ENCODE peak calls at places on chromosomes 2 and 18, in ten cellular contexts. One of them, this sample, is unnamed. For H3K4me1, the result is how much of the 10 kb centered on the place peaks cover.

GRCh38 chr2:239295377-239296019 is 105.3 kb downstream of the HDAC4 start:
- DNase-seq in body of pancreas: no peak
- DNase-seq in adipocyte: no peak
- DNase-seq in cardiac muscle cell: no peak
- DNase-seq in GM23248: no peak
- DNase-seq in lower lobe of right lung: no peak
- DNase-seq in colonic mucosa: no peak
- DNase-seq in A673: no peak
- DNase-seq in right cardiac atrium: no peak
- DNase-seq in astrocyte: no peak
- DNase-seq in this sample: no peak

GRCh38 chr18:38047820-38048219 is 482.2 kb upstream of the CELF4 start:
- DNase-seq in body of pancreas: no peak
- DNase-seq in right cardiac atrium: no peak
- DNase-seq in GM23248: no peak
- DNase-seq in colonic mucosa: no peak
- DNase-seq in cardiac muscle cell: no peak
- DNase-seq in adipocyte: no peak
- DNase-seq in lower lobe of right lung: no peak
- DNase-seq in A673: no peak
- DNase-seq in astrocyte: no peak
- DNase-seq in this sample: no peak

GRCh38 chr2:5538717-5539116 is 153.5 kb upstream of the SOX11 start:
- DNase-seq in body of pancreas: no peak
- DNase-seq in A673: no peak
- DNase-seq in adipocyte: no peak
- DNase-seq in right cardiac atrium: no peak
- DNase-seq in colonic mucosa: no peak
- DNase-seq in cardiac muscle cell: no peak
- DNase-seq in astrocyte: no peak
- DNase-seq in GM23248: no peak
- DNase-seq in lower lobe of right lung: no peak
- DNase-seq in this sample: no peak

GRCh38 chr2:233349005-233349998 is 5.0 kb upstream of the DGKD start:
- DNase-seq in A673: no peak
- DNase-seq in GM23248: no peak
- DNase-seq in body of pancreas: peak
- DNase-seq in astrocyte: no peak
- DNase-seq in cardiac muscle cell: no peak
- DNase-seq in right cardiac atrium: no peak
- DNase-seq in adipocyte: no peak
- DNase-seq in lower lobe of right lung: peak
- DNase-seq in colonic mucosa: peak
- DNase-seq in this sample: peak

GRCh38 chr18:73807551-73808192 is 340.0 kb downstream of the FBXO15 start:
- DNase-seq in body of pancreas: no peak
- DNase-seq in cardiac muscle cell: no peak
- DNase-seq in astrocyte: no peak
- DNase-seq in colonic mucosa: no peak
- DNase-seq in adipocyte: no peak
- DNase-seq in A673: no peak
- DNase-seq in right cardiac atrium: no peak
- DNase-seq in lower lobe of right lung: no peak
- DNase-seq in GM23248: no peak
- DNase-seq in this sample: no peak

GRCh38 chr2:88739985-88740600 is 48.6 kb downstream of the RPIA start:
- DNase-seq in right cardiac atrium: peak
- DNase-seq in cardiac muscle cell: peak
- DNase-seq in astrocyte: peak
- DNase-seq in adipocyte: peak
- DNase-seq in GM23248: peak
- DNase-seq in A673: peak
- DNase-seq in lower lobe of right lung: peak
- DNase-seq in body of pancreas: peak
- DNase-seq in colonic mucosa: peak
- DNase-seq in this sample: peak

GRCh38 chr2:143717532-143718168 is 588.4 kb downstream of the ARHGAP15 start:
- DNase-seq in GM23248: peak
- DNase-seq in body of pancreas: no peak
- DNase-seq in right cardiac atrium: no peak
- DNase-seq in A673: no peak
- DNase-seq in cardiac muscle cell: peak
- DNase-seq in colonic mucosa: no peak
- DNase-seq in adipocyte: peak
- DNase-seq in astrocyte: peak
- DNase-seq in lower lobe of right lung: no peak
- DNase-seq in this sample: no peak

GRCh38 chr2:231707625-231708049 is 688 bp upstream of the PTMA start:
- DNase-seq in cardiac muscle cell: peak
- DNase-seq in adipocyte: peak
- DNase-seq in GM23248: peak
- DNase-seq in colonic mucosa: peak
- DNase-seq in right cardiac atrium: no peak
- DNase-seq in body of pancreas: no peak
- DNase-seq in astrocyte: no peak
- DNase-seq in lower lobe of right lung: no peak
- DNase-seq in A673: no peak
- DNase-seq in this sample: no peak

GRCh38 chr2:218180728-218181127 is 14.0 kb upstream of the CXCR1 start:
- DNase-seq in right cardiac atrium: no peak
- DNase-seq in cardiac muscle cell: no peak
- DNase-seq in GM23248: peak
- DNase-seq in lower lobe of right lung: no peak
- DNase-seq in adipocyte: no peak
- DNase-seq in astrocyte: no peak
- DNase-seq in colonic mucosa: peak
- DNase-seq in body of pancreas: no peak
- DNase-seq in A673: no peak
- DNase-seq in this sample: no peak

GRCh38 chr2:23801396-23801795 is 125.5 kb downstream of the ATAD2B start:
- DNase-seq in adipocyte: peak
- DNase-seq in A673: no peak
- DNase-seq in GM23248: peak
- DNase-seq in colonic mucosa: no peak
- DNase-seq in lower lobe of right lung: no peak
- DNase-seq in cardiac muscle cell: peak
- DNase-seq in right cardiac atrium: no peak
- DNase-seq in astrocyte: peak
- DNase-seq in body of pancreas: no peak
- DNase-seq in this sample: no peak

GRCh38 chr2:15410884-15411283 is 150.2 kb downstream of the NBAS start:
- DNase-seq in colonic mucosa: no peak
- DNase-seq in A673: no peak
- DNase-seq in right cardiac atrium: no peak
- DNase-seq in astrocyte: no peak
- DNase-seq in adipocyte: no peak
- DNase-seq in body of pancreas: no peak
- DNase-seq in GM23248: no peak
- DNase-seq in lower lobe of right lung: no peak
- DNase-seq in cardiac muscle cell: no peak
- DNase-seq in this sample: no peak

DNA sequence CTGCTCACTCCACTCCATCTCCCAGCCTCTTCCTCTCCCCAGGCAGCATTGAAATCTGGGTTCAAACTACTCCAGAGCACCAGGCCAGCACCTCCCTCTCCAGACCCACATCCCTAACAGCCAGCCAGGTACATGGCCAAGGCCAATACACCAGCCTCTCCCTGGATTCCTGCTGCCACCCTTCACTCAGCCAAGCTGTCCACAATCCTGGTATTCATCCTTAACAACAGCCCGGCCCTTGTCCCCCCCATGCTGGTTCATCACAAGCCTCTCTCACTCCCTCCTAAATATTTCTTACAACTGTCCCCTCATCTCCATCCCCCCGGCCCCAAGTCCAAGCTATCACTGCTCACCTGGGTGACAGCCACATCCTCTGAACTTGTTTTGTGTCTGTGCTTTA is 129.9 kb upstream of the HAAO start:
- DNase-seq in colonic mucosa: no peak
- DNase-seq in GM23248: no peak
- DNase-seq in astrocyte: no peak
- DNase-seq in adipocyte: no peak
- DNase-seq in cardiac muscle cell: no peak
- DNase-seq in A673: no peak
- DNase-seq in body of pancreas: no peak
- DNase-seq in right cardiac atrium: no peak
- DNase-seq in lower lobe of right lung: no peak
- DNase-seq in this sample: no peak
- H3K4me1 ChIP-seq in colonic mucosa: under half
- H3K4me1 ChIP-seq in GM23248: half or more
- H3K4me1 ChIP-seq in astrocyte: under half
- H3K4me1 ChIP-seq in adipocyte: half or more
- H3K4me1 ChIP-seq in cardiac muscle cell: under half
- H3K4me1 ChIP-seq in A673: under half
- H3K4me1 ChIP-seq in body of pancreas: half or more
- H3K4me1 ChIP-seq in right cardiac atrium: under half
- H3K4me1 ChIP-seq in lower lobe of right lung: half or more
- H3K4me1 ChIP-seq in this sample: under half

DNA sequence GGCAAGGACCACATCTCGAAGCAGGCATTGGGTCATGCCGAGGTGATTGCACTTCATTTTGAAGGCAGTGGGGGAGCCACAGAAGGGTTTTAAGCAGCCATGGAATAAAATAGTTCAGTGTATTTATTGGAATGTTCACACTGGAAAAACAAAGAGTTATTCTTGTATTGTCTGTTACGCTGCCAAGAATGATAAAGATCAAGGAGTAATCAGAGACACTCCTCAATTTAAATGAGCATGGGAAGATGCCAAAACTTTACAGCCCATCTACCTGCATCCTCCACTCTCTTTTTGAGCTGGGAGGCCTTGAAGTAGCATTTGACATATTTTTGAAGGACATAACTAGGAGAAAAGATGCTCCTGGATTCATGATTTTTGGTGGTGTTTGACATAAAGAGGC is 112.8 kb downstream of the DOCK10 start:
- DNase-seq in adipocyte: no peak
- DNase-seq in A673: no peak
- DNase-seq in astrocyte: no peak
- DNase-seq in cardiac muscle cell: no peak
- DNase-seq in right cardiac atrium: no peak
- DNase-seq in GM23248: no peak
- DNase-seq in lower lobe of right lung: no peak
- DNase-seq in colonic mucosa: no peak
- DNase-seq in body of pancreas: no peak
- DNase-seq in this sample: no peak
- H3K4me1 ChIP-seq in adipocyte: under half
- H3K4me1 ChIP-seq in A673: under half
- H3K4me1 ChIP-seq in astrocyte: under half
- H3K4me1 ChIP-seq in cardiac muscle cell: under half
- H3K4me1 ChIP-seq in right cardiac atrium: under half
- H3K4me1 ChIP-seq in GM23248: under half
- H3K4me1 ChIP-seq in lower lobe of right lung: half or more
- H3K4me1 ChIP-seq in colonic mucosa: under half
- H3K4me1 ChIP-seq in body of pancreas: under half
- H3K4me1 ChIP-seq in this sample: half or more

GRCh38 chr2:101806123-101806522 is 108.6 kb downstream of the MAP4K4 start:
- DNase-seq in A673: peak
- DNase-seq in right cardiac atrium: no peak
- DNase-seq in adipocyte: peak
- DNase-seq in body of pancreas: no peak
- DNase-seq in colonic mucosa: no peak
- DNase-seq in astrocyte: peak
- DNase-seq in cardiac muscle cell: peak
- DNase-seq in GM23248: peak
- DNase-seq in lower lobe of right lung: no peak
- DNase-seq in this sample: no peak

GRCh38 chr2:101803128-101803527 is 105.6 kb downstream of the MAP4K4 start:
- DNase-seq in cardiac muscle cell: peak
- DNase-seq in A673: no peak
- DNase-seq in GM23248: peak
- DNase-seq in lower lobe of right lung: no peak
- DNase-seq in right cardiac atrium: no peak
- DNase-seq in body of pancreas: no peak
- DNase-seq in astrocyte: peak
- DNase-seq in adipocyte: no peak
- DNase-seq in colonic mucosa: no peak
- DNase-seq in this sample: no peak

GRCh38 chr2:101803945-101804696 is 106.6 kb downstream of the MAP4K4 start:
- DNase-seq in body of pancreas: no peak
- DNase-seq in right cardiac atrium: no peak
- DNase-seq in GM23248: peak
- DNase-seq in lower lobe of right lung: no peak
- DNase-seq in A673: peak
- DNase-seq in colonic mucosa: no peak
- DNase-seq in cardiac muscle cell: peak
- DNase-seq in astrocyte: no peak
- DNase-seq in adipocyte: peak
- DNase-seq in this sample: no peak

GRCh38 chr2:101807242-101807641 is 109.7 kb downstream of the MAP4K4 start:
- DNase-seq in adipocyte: no peak
- DNase-seq in astrocyte: no peak
- DNase-seq in right cardiac atrium: no peak
- DNase-seq in cardiac muscle cell: no peak
- DNase-seq in lower lobe of right lung: no peak
- DNase-seq in body of pancreas: no peak
- DNase-seq in GM23248: no peak
- DNase-seq in A673: no peak
- DNase-seq in colonic mucosa: no peak
- DNase-seq in this sample: no peak

GRCh38 chr2:101805146-101806088 is 107.9 kb downstream of the MAP4K4 start:
- DNase-seq in A673: peak
- DNase-seq in astrocyte: peak
- DNase-seq in cardiac muscle cell: peak
- DNase-seq in adipocyte: peak
- DNase-seq in colonic mucosa: no peak
- DNase-seq in body of pancreas: peak
- DNase-seq in right cardiac atrium: no peak
- DNase-seq in GM23248: no peak
- DNase-seq in lower lobe of right lung: no peak
- DNase-seq in this sample: no peak
- H3K4me1 ChIP-seq in A673: half or more
- H3K4me1 ChIP-seq in astrocyte: under half
- H3K4me1 ChIP-seq in cardiac muscle cell: under half
- H3K4me1 ChIP-seq in adipocyte: half or more
- H3K4me1 ChIP-seq in colonic mucosa: under half
- H3K4me1 ChIP-seq in body of pancreas: under half
- H3K4me1 ChIP-seq in right cardiac atrium: under half
- H3K4me1 ChIP-seq in GM23248: half or more
- H3K4me1 ChIP-seq in lower lobe of right lung: half or more
- H3K4me1 ChIP-seq in this sample: under half

GRCh38 chr2:1790996-1791395 is 46.7 kb upstream of the PXDN start:
- DNase-seq in lower lobe of right lung: no peak
- DNase-seq in A673: no peak
- DNase-seq in GM23248: no peak
- DNase-seq in right cardiac atrium: no peak
- DNase-seq in colonic mucosa: no peak
- DNase-seq in adipocyte: peak
- DNase-seq in body of pancreas: no peak
- DNase-seq in cardiac muscle cell: no peak
- DNase-seq in astrocyte: no peak
- DNase-seq in this sample: no peak
- H3K4me1 ChIP-seq in lower lobe of right lung: under half
- H3K4me1 ChIP-seq in A673: under half
- H3K4me1 ChIP-seq in GM23248: under half
- H3K4me1 ChIP-seq in right cardiac atrium: under half
- H3K4me1 ChIP-seq in colonic mucosa: under half
- H3K4me1 ChIP-seq in adipocyte: under half
- H3K4me1 ChIP-seq in body of pancreas: under half
- H3K4me1 ChIP-seq in cardiac muscle cell: under half
- H3K4me1 ChIP-seq in astrocyte: under half
- H3K4me1 ChIP-seq in this sample: under half

This sample was measured in spleen.